ENCODE peak calls at places on chromosomes 1 and 21, in seven cellular contexts. I, D, H, W, S, Q and F are unnamed samples.

GRCh38 chr1:47785561-47786271 is 211.5 kb downstream of the TRABD2B start:
- DNase-seq in Q (no peak), S (no peak), H (peak), I (no peak), W (no peak), D (peak), F (peak)

GRCh38 chr1:118077331-118078055 is 107.5 kb downstream of the SPAG17 start:
- DNase-seq in D (no peak), Q (peak), W (no peak), I (peak), S (no peak), H (no peak), F (peak)

GRCh38 chr1:200243042-200243437 is 166.8 kb downstream of the ZNF281 start:
- DNase-seq in Q (peak), W (no peak), S (no peak), H (no peak), I (peak), D (no peak), F (peak)

GRCh38 chr1:188022661-188023060 is 1193.9 kb downstream of the PLA2G4A start:
- DNase-seq in Q (no peak), H (no peak), W (no peak), D (no peak), S (no peak), I (peak), F (no peak)

GRCh38 chr1:71834570-71835441 is 447.5 kb downstream of the NEGR1 start:
- DNase-seq in S (no peak), D (peak), H (no peak), Q (no peak), W (no peak), I (peak), F (peak)

GRCh38 chr1:6256640-6257039 is 4.3 kb downstream of the GPR153 start:
- DNase-seq in I (no peak), Q (no peak), D (no peak), H (no peak), S (no peak), W (no peak), F (no peak)

GRCh38 chr1:14997646-14998276 is 155.8 kb upstream of the TMEM51 start:
- DNase-seq in W (no peak), H (no peak), D (no peak), Q (peak), S (no peak), I (peak), F (no peak)

GRCh38 chr1:47823016-47823843 is 174.0 kb downstream of the TRABD2B start:
- DNase-seq in I (no peak), H (peak), W (no peak), D (no peak), Q (no peak), S (no peak), F (no peak)

GRCh38 chr1:154583691-154584212 is 16.2 kb downstream of the CHRNB2 start:
- DNase-seq in I (peak), H (no peak), W (no peak), S (no peak), D (no peak), Q (peak), F (peak)

GRCh38 chr1:176073524-176074157 is 133.4 kb downstream of the COP1 start:
- DNase-seq in S (no peak), Q (peak), D (peak), W (peak), I (peak), H (no peak), F (peak)

GRCh38 chr21:26112127-26112742 is 58.3 kb downstream of the APP start:
- DNase-seq in H (no peak), I (no peak), D (no peak), Q (no peak), W (no peak), S (no peak), F (no peak)

GRCh38 chr1:78005755-78006154 is 1.0 kb downstream of the DNAJB4 start:
- DNase-seq in S (no peak), I (peak), Q (peak), D (peak), W (no peak), H (no peak), F (peak)

GRCh38 chr1:12150456-12151200 is 16.2 kb upstream of the TNFRSF1B start:
- DNase-seq in H (no peak), S (peak), Q (no peak), W (peak), I (no peak), D (no peak), F (no peak)

GRCh38 chr1:17167783-17168479 is 37.0 kb upstream of the PADI1 start:
- DNase-seq in Q (peak), H (no peak), S (no peak), D (no peak), I (peak), W (no peak), F (no peak)

GRCh38 chr1:44681905-44682900 is 7.7 kb downstream of the ARMH1 start:
- DNase-seq in Q (no peak), D (no peak), S (no peak), H (no peak), W (no peak), I (no peak), F (no peak)

GRCh38 chr1:81509619-81510018 is 291.1 kb upstream of the ADGRL2 start:
- DNase-seq in Q (peak), W (no peak), S (no peak), D (no peak), H (no peak), I (no peak), F (peak)

GRCh38 chr1:60746278-60746761 is 336.0 kb upstream of the NFIA start:
- DNase-seq in S (no peak), D (peak), W (no peak), Q (no peak), H (no peak), I (no peak), F (no peak)

GRCh38 chr1:70427976-70428375 is 16.9 kb downstream of the CTH start:
- DNase-seq in S (no peak), Q (peak), H (no peak), W (no peak), I (peak), D (no peak), F (peak)

GRCh38 chr21:38796426-38796825 is 9.3 kb upstream of the ETS2 start:
- DNase-seq in H (no peak), S (no peak), I (peak), W (no peak), D (no peak), Q (peak), F (no peak)

GRCh38 chr1:162562452-162562828 is 918 bp downstream of the UAP1 start:
- DNase-seq in D (no peak), H (no peak), Q (peak), I (peak), S (no peak), W (no peak), F (peak)

GRCh38 chr1:175788586-175789252 is 45.3 kb upstream of the TNR start:
- DNase-seq in W (no peak), H (no peak), Q (no peak), I (no peak), S (no peak), D (no peak), F (peak)

GRCh38 chr1:23544444-23545389 is 13.7 kb upstream of the E2F2 start:
- DNase-seq in H (peak), D (peak), Q (peak), S (no peak), I (peak), W (peak), F (peak)

GRCh38 chr1:23423415-23424170 is 955 bp downstream of the TCEA3 start:
- DNase-seq in S (no peak), D (no peak), H (peak), Q (peak), I (no peak), W (no peak), F (peak)

GRCh38 chr21:38948377-38948776 is 142.6 kb downstream of the ETS2 start:
- DNase-seq in Q (no peak), D (no peak), S (no peak), I (peak), W (no peak), H (no peak), F (no peak)

GRCh38 chr1:76291186-76291585 is 216.6 kb downstream of the ST6GALNAC3 start:
- DNase-seq in S (no peak), I (no peak), W (no peak), H (no peak), D (no peak), Q (no peak), F (no peak)

GRCh38 chr1:219883400-219884332 is 44.7 kb downstream of the SLC30A10 start:
- DNase-seq in I (no peak), D (no peak), W (no peak), H (no peak), Q (no peak), S (no peak), F (no peak)

GRCh38 chr1:72530646-72531045 is 248.3 kb upstream of the NEGR1 start:
- DNase-seq in Q (no peak), H (no peak), D (no peak), S (no peak), W (no peak), I (no peak), F (no peak)

GRCh38 chr1:55700359-55701130 is 485.4 kb upstream of the USP24 start:
- DNase-seq in D (no peak), I (peak), W (no peak), Q (peak), H (no peak), S (no peak), F (no peak)

GRCh38 chr1:173917149-173917548 is at the start of gene SERPINC1:
- DNase-seq in S (no peak), I (no peak), H (no peak), Q (no peak), W (no peak), D (no peak), F (peak)

GRCh38 chr1:173920868-173921267 is 3.7 kb upstream of the SERPINC1 start:
- DNase-seq in Q (no peak), I (no peak), S (no peak), D (no peak), H (no peak), W (no peak), F (no peak)

GRCh38 chr1:173916667-173917066 is 460 bp downstream of the SERPINC1 start:
- DNase-seq in W (no peak), Q (no peak), H (no peak), D (no peak), I (no peak), S (no peak), F (no peak)

GRCh38 chr1:173915596-173915995 is 1.5 kb downstream of the SERPINC1 start:
- DNase-seq in Q (no peak), I (no peak), W (no peak), S (no peak), H (no peak), D (no peak), F (no peak)

DNA sequence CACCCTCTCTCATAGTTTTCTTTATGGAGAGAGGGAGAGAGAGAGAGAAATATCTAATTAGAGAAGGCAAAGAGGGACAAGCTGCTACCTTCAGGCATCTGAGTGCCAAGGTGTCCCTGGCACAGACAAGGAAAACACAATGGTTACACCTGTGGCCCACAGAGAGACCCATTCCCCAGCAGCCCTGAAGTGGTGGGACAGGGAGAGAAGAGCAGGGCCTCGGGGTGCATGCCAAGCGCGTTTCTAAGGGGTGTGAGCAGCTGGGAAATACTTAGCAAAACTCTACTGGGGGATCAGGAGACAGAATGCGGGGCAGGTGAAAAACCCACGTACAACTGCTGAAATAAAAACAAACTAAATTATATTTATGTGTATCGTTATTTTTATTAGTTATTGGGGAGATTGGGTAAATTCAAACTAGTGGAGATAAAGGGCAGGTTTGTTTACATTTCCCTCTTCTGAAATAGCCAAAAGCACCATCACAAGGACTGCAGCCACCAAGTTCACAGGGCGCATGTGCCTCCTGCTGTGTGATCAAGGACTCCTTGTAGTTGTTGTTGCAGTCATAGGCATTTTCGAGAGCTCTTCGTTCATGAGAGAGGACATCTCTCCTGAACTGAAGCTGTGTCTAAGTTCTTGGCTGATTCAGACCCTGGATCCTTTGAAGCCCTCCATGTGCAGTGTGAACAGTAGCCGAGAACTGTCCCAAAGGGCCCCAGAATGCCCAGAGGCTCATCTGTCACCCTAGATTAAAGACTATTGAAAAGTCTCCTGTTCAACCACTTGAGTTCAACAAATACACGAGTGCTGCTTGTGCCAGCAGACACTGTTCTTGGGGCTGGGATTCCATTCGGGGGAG is 737 bp upstream of the SERPINC1 start:
- DNase-seq in S (no peak), H (no peak), I (no peak), D (no peak), Q (no peak), W (no peak), F (no peak)
- H3K4me3 ChIP-seq in S (no peak), H (no peak), I (no peak), D (no peak), Q (no peak), W (no peak), F (no peak)

GRCh38 chr1:94532077-94532476 is 9.5 kb downstream of the F3 start:
- DNase-seq in S (no peak), W (no peak), D (no peak), Q (no peak), H (no peak), I (no peak), F (no peak)
- H3K4me3 ChIP-seq in S (no peak), W (no peak), D (no peak), Q (no peak), H (no peak), I (no peak), F (no peak)

GRCh38 chr1:3292051-3292722 is 162.3 kb upstream of the ARHGEF16 start:
- DNase-seq in I (no peak), W (no peak), H (no peak), D (peak), Q (no peak), S (no peak), F (peak)
- H3K4me3 ChIP-seq in I (no peak), W (no peak), H (no peak), D (no peak), Q (no peak), S (no peak), F (no peak)

DNA sequence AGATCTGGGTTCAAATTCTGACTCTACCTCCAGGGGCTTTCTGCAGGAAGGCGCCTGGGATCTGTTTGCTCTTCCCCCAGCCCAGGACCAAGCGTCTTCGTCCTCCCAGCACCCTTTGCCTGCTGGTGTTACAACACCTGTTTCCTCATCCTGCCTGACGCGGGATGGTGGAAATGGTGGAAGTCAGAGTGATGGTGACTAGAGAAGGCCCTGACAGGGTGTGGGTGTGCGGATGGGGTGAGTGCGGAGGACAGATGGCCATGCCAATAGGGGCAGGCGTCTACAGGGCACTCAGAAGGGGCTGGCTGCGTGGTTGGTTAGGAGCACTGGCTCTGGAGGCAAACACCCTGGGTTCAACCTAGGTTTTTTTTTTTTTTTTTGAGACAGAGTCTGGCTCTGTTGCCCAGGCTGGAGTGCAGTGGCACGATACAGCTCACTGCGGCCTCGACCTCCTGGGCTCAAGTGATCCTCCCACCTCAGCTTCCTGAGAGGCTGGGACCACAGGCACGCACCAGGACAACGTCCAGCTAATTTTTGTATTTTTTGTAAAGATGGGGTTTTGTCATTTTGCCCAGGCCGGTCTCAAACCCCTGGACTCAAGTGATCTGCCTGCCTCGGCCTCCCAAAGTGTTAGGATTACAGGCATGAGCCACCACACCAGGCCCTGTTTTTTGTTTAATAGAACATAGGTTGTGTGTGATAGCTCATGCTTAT is 1.5 kb downstream of the THEMIS2 start:
- DNase-seq in I (no peak), D (no peak), Q (no peak), W (no peak), S (no peak), H (peak), F (no peak)
- H3K4me3 ChIP-seq in I (no peak), D (no peak), Q (peak), W (peak), S (peak), H (peak), F (no peak)

GRCh38 chr1:145959333-145959732 is 1.5 kb upstream of the LIX1L start:
- DNase-seq in S (no peak), I (no peak), W (no peak), Q (no peak), H (no peak), D (no peak), F (no peak)
- H3K4me3 ChIP-seq in S (no peak), I (no peak), W (no peak), Q (no peak), H (no peak), D (no peak), F (no peak)

GRCh38 chr1:115771094-115771846 is 2.8 kb upstream of the CASQ2 start:
- DNase-seq in W (no peak), D (no peak), S (no peak), Q (no peak), I (no peak), H (no peak), F (peak)
- H3K4me3 ChIP-seq in W (no peak), D (no peak), S (no peak), Q (peak), I (no peak), H (peak), F (no peak)

GRCh38 chr1:2199042-2199810 is 4.7 kb upstream of the FAAP20 start:
- DNase-seq in I (peak), W (peak), S (peak), Q (peak), H (peak), D (peak), F (peak)

GRCh38 chr1:2201062-2201461 is 6.5 kb upstream of the FAAP20 start:
- DNase-seq in H (no peak), W (no peak), Q (no peak), D (no peak), I (no peak), S (no peak), F (no peak)

GRCh38 chr1:2202008-2202575 is 7.5 kb upstream of the FAAP20 start:
- DNase-seq in H (no peak), I (no peak), S (no peak), W (no peak), D (no peak), Q (no peak), F (no peak)

GRCh38 chr1:2198571-2198970 is 4.0 kb upstream of the FAAP20 start:
- DNase-seq in H (no peak), S (no peak), D (no peak), I (no peak), Q (no peak), W (no peak), F (no peak)

GRCh38 chr1:2200308-2200943 is 5.9 kb upstream of the FAAP20 start:
- DNase-seq in H (no peak), W (no peak), D (no peak), Q (no peak), I (no peak), S (no peak), F (no peak)
- H3K4me3 ChIP-seq in H (peak), W (no peak), D (no peak), Q (peak), I (no peak), S (no peak), F (no peak)

GRCh38 chr1:100076744-100077143 is 56.0 kb downstream of the SASS6 start:
- DNase-seq in H (no peak), Q (no peak), W (no peak), D (no peak), I (no peak), S (peak), F (no peak)
- H3K4me3 ChIP-seq in H (no peak), Q (no peak), W (no peak), D (no peak), I (no peak), S (no peak), F (no peak)